ENCODE peak calls at places on chromosomes 6 and 20, in five cellular contexts. O is Calu3, C is brain microvascular endothelial cell, Y is AG08395, Z is RWPE1. V is an unnamed sample.

GRCh38 chr6:160462551-160463109 is 114.5 kb downstream of the SLC22A3 start:
- DNase-seq in O (peak), C (peak), Y (peak), Z (peak), V (peak)

GRCh38 chr20:50475879-50476292 is 34.3 kb upstream of the PTPN1 start:
- DNase-seq in O (peak), C (peak), Y (no peak), Z (peak), V (peak)

GRCh38 chr6:16398587-16398986 is 160.2 kb downstream of the GMPR start:
- DNase-seq in O (no peak), C (peak), Y (peak), Z (no peak), V (no peak)

GRCh38 chr6:16296061-16296670 is 57.8 kb downstream of the GMPR start:
- DNase-seq in O (no peak), C (no peak), Y (no peak), Z (no peak), V (no peak)

GRCh38 chr6:39172377-39172757 is 56.9 kb downstream of the KCNK5 start:
- DNase-seq in O (no peak), C (no peak), Y (no peak), Z (no peak), V (no peak)

GRCh38 chr20:32534661-32535240 is 50.4 kb downstream of the NOL4L start:
- DNase-seq in O (no peak), C (no peak), Y (no peak), Z (no peak), V (no peak)

GRCh38 chr6:53240763-53241162 is 92.1 kb upstream of the GCM1 start:
- DNase-seq in O (no peak), C (no peak), Y (no peak), Z (no peak), V (no peak)

GRCh38 chr6:131061041-131061770 is 1.8 kb downstream of the EPB41L2 start:
- DNase-seq in O (no peak), C (no peak), Y (no peak), Z (no peak), V (peak)

GRCh38 chr20:63100926-63101699 is 94.3 kb upstream of the BHLHE23 start:
- DNase-seq in O (no peak), C (no peak), Y (no peak), Z (no peak), V (no peak)

V was measured in renal cortical epithelial cell.